ENCODE peak calls at places on chromosomes 13 and 19, in four cellular contexts. J is heart right ventricle, T is right cardiac atrium, C is HCT116. D is an unnamed sample. For H3K4me1, the result is how much of the 10 kb centered on the place peaks cover.

GRCh38 chr19:23070353-23070781 is 46.5 kb upstream of the ZNF730 start:
- DNase-seq in J (peak), C (no peak), T (peak), D (no peak)

GRCh38 chr13:24505256-24505655 is 7.3 kb downstream of the PARP4 start:
- DNase-seq in C (no peak), T (no peak), J (no peak), D (peak)

GRCh38 chr19:35204799-35205732 is 23.5 kb downstream of the FAM187B start:
- DNase-seq in T (no peak), C (no peak), J (peak), D (no peak)

GRCh38 chr19:3671680-3672574 is 28.3 kb downstream of the PIP5K1C start:
- DNase-seq in C (no peak), T (no peak), J (no peak), D (no peak)

GRCh38 chr19:51078731-51079130 is 4.0 kb downstream of the KLK14 start:
- DNase-seq in C (no peak), J (no peak), T (no peak), D (no peak)

GRCh38 chr19:3250675-3251074 is 26.2 kb downstream of the CELF5 start:
- DNase-seq in C (peak), J (no peak), T (peak), D (peak)

GRCh38 chr13:98279473-98280175 is 102.6 kb upstream of the RNF113B start:
- DNase-seq in T (no peak), C (no peak), J (no peak), D (no peak)

GRCh38 chr13:49625392-49626137 is 2.7 kb upstream of the ARL11 start:
- DNase-seq in T (peak), C (no peak), J (peak), D (peak)

GRCh38 chr19:19171821-19172532 is 1.9 kb upstream of the MEF2B start:
- DNase-seq in T (no peak), J (no peak), C (no peak), D (no peak)

GRCh38 chr19:45117666-45118065 is 24.7 kb downstream of the PPP1R37 start:
- DNase-seq in J (no peak), T (peak), C (no peak), D (no peak)

GRCh38 chr13:69477451-69477850 is 630.2 kb upstream of the ATXN8OS start:
- DNase-seq in J (no peak), T (no peak), C (no peak), D (no peak)

GRCh38 chr13:20185657-20186056 is 7.1 kb downstream of the GJB2 start:
- DNase-seq in T (no peak), C (no peak), J (no peak), D (no peak)

GRCh38 chr13:27242642-27243185 is 8.6 kb upstream of the RPL21 start:
- DNase-seq in J (no peak), C (no peak), T (no peak), D (no peak)

GRCh38 chr13:98834254-98834960 is 81.9 kb upstream of the SLC15A1 start:
- DNase-seq in T (no peak), J (no peak), C (no peak), D (no peak)

GRCh38 chr13:31951215-31951678 is 80.3 kb upstream of the FRY start:
- DNase-seq in J (peak), T (peak), C (no peak), D (peak)

GRCh38 chr19:45153339-45154063 is 7.3 kb downstream of the NKPD1 start:
- DNase-seq in T (peak), C (no peak), J (peak), D (no peak)

GRCh38 chr19:5235458-5236219 is 105.0 kb downstream of the PTPRS start:
- DNase-seq in T (no peak), C (no peak), J (no peak), D (no peak)

GRCh38 chr19:35655600-35655999 is 7.5 kb downstream of the COX6B1 start:
- DNase-seq in T (no peak), J (no peak), C (no peak), D (no peak)

GRCh38 chr19:11378319-11379189 is 4.1 kb downstream of the SWSAP1 start:
- DNase-seq in J (peak), T (peak), C (no peak), D (peak)

GRCh38 chr19:3986260-3987041 is 1.2 kb upstream of the EEF2 start:
- DNase-seq in T (no peak), J (peak), C (peak), D (peak)

GRCh38 chr19:6092329-6093286 is 17.7 kb downstream of the RFX2 start:
- DNase-seq in C (peak), J (peak), T (peak), D (peak)

GRCh38 chr19:41411682-41412265 is 14.2 kb downstream of the BCKDHA start:
- DNase-seq in C (no peak), T (peak), J (peak), D (no peak)

GRCh38 chr13:58883405-58883804 is 1251.9 kb downstream of the PCDH17 start:
- DNase-seq in C (no peak), T (no peak), J (no peak), D (no peak)

GRCh38 chr19:47331490-47331889 is 485 bp upstream of the C5AR2 start:
- DNase-seq in T (no peak), C (no peak), J (no peak), D (no peak)

GRCh38 chr19:15934332-15935078 is at the start of gene CYP4F11:
- DNase-seq in C (peak), T (peak), J (peak), D (peak)

GRCh38 chr13:82698383-82698782 is 1183.9 kb downstream of the SLITRK1 start:
- DNase-seq in J (no peak), C (no peak), T (no peak), D (no peak)

GRCh38 chr13:113325779-113326178 is 28.7 kb downstream of the LAMP1 start:
- DNase-seq in T (peak), J (no peak), C (no peak), D (no peak)

GRCh38 chr13:43284162-43284561 is 260.8 kb downstream of the DNAJC15 start:
- DNase-seq in C (no peak), T (no peak), J (no peak), D (no peak)

GRCh38 chr19:50569938-50570540 is 1.8 kb upstream of the LRRC4B start:
- DNase-seq in C (no peak), J (no peak), T (no peak), D (no peak)

DNA sequence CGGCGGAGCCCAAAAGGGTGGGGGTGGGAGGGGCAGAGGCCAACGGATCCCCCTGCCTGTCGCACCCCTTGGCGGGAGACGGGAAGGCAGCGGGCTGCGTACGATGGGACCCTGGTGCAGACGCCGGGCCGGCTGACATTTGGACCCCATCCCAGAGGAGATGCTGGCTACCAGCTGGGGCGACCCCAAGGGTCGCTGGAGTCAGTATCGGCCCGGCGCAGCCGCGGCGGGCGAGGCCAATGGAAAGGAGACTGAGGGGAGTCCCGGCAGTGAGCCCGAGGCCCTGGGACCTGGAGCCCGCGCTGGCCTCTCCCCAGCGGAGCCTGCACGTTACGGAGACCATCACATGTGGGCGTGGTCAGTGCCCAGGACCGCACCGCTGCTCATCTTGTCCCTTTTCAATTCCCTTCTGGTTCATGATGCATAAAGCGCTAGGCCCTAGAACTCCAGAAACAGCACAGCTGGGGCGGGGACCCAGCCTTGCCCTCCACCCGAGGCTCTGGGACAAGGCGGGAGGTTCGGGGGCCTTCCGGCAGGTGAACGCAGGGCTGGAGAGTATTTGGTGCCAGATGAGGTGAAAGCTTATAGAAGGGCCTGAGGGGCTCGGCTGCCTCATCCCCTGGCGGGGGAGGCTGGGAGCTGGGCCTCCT is 8.0 kb downstream of the C19orf25 start:
- DNase-seq in J (no peak), C (no peak), T (peak), D (no peak)
- H3K4me3 ChIP-seq in J (peak), C (peak), T (peak), D (peak)

GRCh38 chr19:12783226-12783848 is 7.9 kb upstream of the JUNB start:
- DNase-seq in J (no peak), C (no peak), T (no peak), D (no peak)

GRCh38 chr19:12782424-12783225 is 7.3 kb upstream of the HOOK2 start:
- DNase-seq in C (no peak), J (peak), T (peak), D (peak)

GRCh38 chr19:12784871-12785430 is 6.3 kb upstream of the JUNB start:
- DNase-seq in T (no peak), C (no peak), J (no peak), D (peak)

GRCh38 chr19:12784394-12784870 is 6.9 kb upstream of the JUNB start:
- DNase-seq in C (no peak), J (no peak), T (no peak), D (no peak)

GRCh38 chr19:12783849-12784393 is 7.4 kb upstream of the JUNB start:
- DNase-seq in C (no peak), T (peak), J (peak), D (peak)
- H3K4me1 ChIP-seq in C (half or more), T (under half), J (half or more), D (under half)

GRCh38 chr13:45335397-45336024 is 5.5 kb downstream of the TPT1 start:
- DNase-seq in C (no peak), T (no peak), J (no peak), D (peak)
- H3K4me3 ChIP-seq in C (no peak), T (no peak), J (no peak), D (no peak)

GRCh38 chr19:39136225-39136940 is 10.8 kb downstream of the PAK4 start:
- DNase-seq in J (no peak), T (no peak), C (no peak), D (peak)

GRCh38 chr19:39137131-39137530 is 11.5 kb downstream of the PAK4 start:
- DNase-seq in T (no peak), C (no peak), J (no peak), D (no peak)

GRCh38 chr19:39138221-39139211 is 12.9 kb downstream of the PAK4 start:
- DNase-seq in J (no peak), T (no peak), C (no peak), D (no peak)

GRCh38 chr19:39133431-39134270 is 8.1 kb downstream of the PAK4 start:
- DNase-seq in J (no peak), C (no peak), T (no peak), D (peak)

GRCh38 chr19:39135701-39136100 is 10.1 kb downstream of the PAK4 start:
- DNase-seq in J (no peak), C (no peak), T (no peak), D (no peak)
- H3K4me1 ChIP-seq in J (under half), C (under half), T (under half), D (under half)

GRCh38 chr19:13794388-13794751 is 873 bp upstream of the ZSWIM4 start:
- DNase-seq in C (no peak), T (peak), J (peak), D (no peak)
- H3K4me3 ChIP-seq in C (peak), T (peak), J (peak), D (peak)

GRCh38 chr13:79194272-79194671 is 211.8 kb downstream of the RBM26 start:
- DNase-seq in T (no peak), C (no peak), J (no peak), D (peak)
- H3K4me1 ChIP-seq in T (under half), C (under half), J (under half), D (under half)

GRCh38 chr13:110312669-110313031 is 5.6 kb downstream of the COL4A2 start:
- DNase-seq in J (no peak), T (no peak), C (no peak), D (no peak)
- H3K4me3 ChIP-seq in J (no peak), T (no peak), C (no peak), D (no peak)

DNA sequence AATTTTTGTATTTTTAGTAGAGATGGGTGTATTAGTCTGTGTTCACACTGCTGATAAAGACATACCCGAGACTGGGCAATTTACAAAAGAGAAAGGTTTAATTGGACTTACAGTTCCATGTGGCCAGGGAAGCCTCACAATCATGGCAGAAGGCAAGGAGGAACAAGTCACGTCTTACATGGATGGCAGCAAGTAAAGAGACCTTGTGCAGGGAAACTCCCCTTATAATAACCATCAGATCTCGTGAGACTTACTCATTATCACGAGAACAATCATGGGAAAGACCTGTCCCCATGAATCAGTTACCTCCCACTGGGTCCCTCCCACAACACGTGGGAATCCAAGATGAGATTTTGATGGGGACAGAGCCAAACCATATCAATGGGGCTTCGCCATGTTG is 14.6 kb downstream of the ZNF333 start:
- DNase-seq in T (no peak), J (no peak), C (no peak), D (no peak)
- H3K4me1 ChIP-seq in T (under half), J (under half), C (under half), D (under half)

D was measured in small intestine.